ENCODE peak calls at places on chromosomes 13 and 19, in five cellular contexts. M is tibial artery, V is pancreas, P is right lobe of liver, J is PC-9. W is an unnamed sample.

GRCh38 chr13:33509642-33510229 is 224.2 kb upstream of the STARD13 start:
- DNase-seq in J (peak; percentile 35), M (peak; percentile 56), V (no peak), P (no peak), W (peak; percentile 66)

GRCh38 chr13:24652346-24652745 is 27.9 kb upstream of the ATP12A start:
- DNase-seq in V (no peak), M (no peak), P (no peak), J (no peak), W (no peak)

GRCh38 chr19:49916839-49917733 is 11.9 kb upstream of the ATF5 start:
- DNase-seq in M (no peak), V (no peak), J (no peak), P (peak; percentile 75), W (no peak)

GRCh38 chr19:6214881-6215541 is 64.8 kb downstream of the MLLT1 start:
- DNase-seq in J (no peak), P (peak; percentile 48), V (peak; percentile 74), M (no peak), W (no peak)

GRCh38 chr13:94896238-94896637 is 183.9 kb upstream of the SOX21 start:
- DNase-seq in J (no peak), V (no peak), M (no peak), P (no peak), W (no peak)

GRCh38 chr19:4338441-4339350 is at the start of gene STAP2:
- DNase-seq in J (peak; percentile 68), V (peak; percentile 88), P (peak; percentile 84), M (no peak), W (no peak)

GRCh38 chr13:48184260-48184659 is 48.7 kb upstream of the ITM2B start:
- DNase-seq in J (no peak), V (no peak), M (no peak), P (no peak), W (no peak)

GRCh38 chr13:100333141-100333540 is 244.2 kb downstream of the PCCA start:
- DNase-seq in J (no peak), M (no peak), V (no peak), P (no peak), W (no peak)

GRCh38 chr19:18833849-18834643 is 2.3 kb downstream of the UPF1 start:
- DNase-seq in M (no peak), V (no peak), P (no peak), J (no peak), W (no peak)

GRCh38 chr13:95355491-95355890 is 54.2 kb upstream of the ABCC4 start:
- DNase-seq in J (no peak), V (no peak), M (no peak), P (no peak), W (no peak)

GRCh38 chr13:39510296-39510695 is 92.7 kb downstream of the LHFPL6 start:
- DNase-seq in J (peak; percentile 48), V (no peak), M (no peak), P (no peak), W (no peak)

GRCh38 chr13:46962286-46962941 is 65.6 kb upstream of the HTR2A start:
- DNase-seq in P (no peak), M (no peak), J (no peak), V (no peak), W (no peak)

GRCh38 chr13:35388979-35389378 is 87.5 kb downstream of the MAB21L1 start:
- DNase-seq in V (no peak), M (no peak), P (no peak), J (no peak), W (peak; percentile 22)

GRCh38 chr13:85441364-85441763 is 357.9 kb downstream of the SLITRK6 start:
- DNase-seq in P (no peak), V (no peak), M (no peak), J (no peak), W (no peak)

GRCh38 chr13:19910336-19911072 is 47.1 kb upstream of the ZMYM5 start:
- DNase-seq in M (no peak), V (no peak), P (no peak), J (peak; percentile 57), W (no peak)

GRCh38 chr13:74299688-74300087 is 165.5 kb upstream of the KLF12 start:
- DNase-seq in J (no peak), V (no peak), M (no peak), P (no peak), W (no peak)

GRCh38 chr13:113622791-113623490 is 35.1 kb downstream of the ATP4B start:
- DNase-seq in V (peak; percentile 42), P (peak; percentile 78), J (no peak), M (no peak), W (peak; percentile 42)

GRCh38 chr13:51177188-51177587 is 45.0 kb upstream of the FAM124A start:
- DNase-seq in J (no peak), M (no peak), V (no peak), P (no peak), W (no peak)
- H3K36me3 ChIP-seq in J (no peaks in the 10 kb centered on the region), M (no peaks in the 10 kb centered on the region), V (no peaks in the 10 kb centered on the region), P (no peaks in the 10 kb centered on the region), W (no peaks in the 10 kb centered on the region)

GRCh38 chr19:47097396-47098217 is 16.0 kb downstream of the ZC3H4 start:
- DNase-seq in J (no peak), P (no peak), V (peak; percentile 48), M (peak; percentile 74), W (peak; percentile 64)

GRCh38 chr19:47098608-47099007 is 15.0 kb downstream of the ZC3H4 start:
- DNase-seq in J (no peak), P (no peak), V (no peak), M (no peak), W (no peak)

GRCh38 chr19:47099576-47100050 is 14.0 kb downstream of the ZC3H4 start:
- DNase-seq in M (no peak), V (no peak), P (no peak), J (no peak), W (no peak)

GRCh38 chr19:47102561-47103135 is 10.9 kb downstream of the ZC3H4 start:
- DNase-seq in J (no peak), P (no peak), V (no peak), M (no peak), W (no peak)

DNA sequence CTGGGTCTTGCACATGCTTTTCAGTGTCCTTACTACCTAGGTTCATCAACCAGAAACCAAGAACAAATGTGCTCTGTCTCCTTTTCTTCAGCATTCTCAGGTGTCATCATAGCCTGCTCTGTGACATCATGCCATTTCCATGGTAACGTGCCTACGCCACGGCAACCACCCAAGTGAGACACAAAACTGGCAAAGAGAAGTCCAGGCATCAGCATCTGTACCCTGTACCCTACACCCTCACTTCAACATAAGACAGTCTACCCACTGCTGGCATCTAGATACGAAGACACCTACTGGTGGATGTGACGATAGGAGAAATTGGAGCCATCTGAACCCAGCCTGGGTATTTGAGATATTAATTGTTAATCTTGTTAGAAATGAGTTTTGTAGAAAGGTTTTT is 13.3 kb downstream of the ZC3H4 start:
- DNase-seq in P (no peak), V (no peak), J (no peak), M (no peak), W (no peak)
- H3K27ac ChIP-seq in P (no peak overlapping the region), V (no peak overlapping the region), J (no peak overlapping the region), M (no peak overlapping the region), W (no peak overlapping the region)

DNA sequence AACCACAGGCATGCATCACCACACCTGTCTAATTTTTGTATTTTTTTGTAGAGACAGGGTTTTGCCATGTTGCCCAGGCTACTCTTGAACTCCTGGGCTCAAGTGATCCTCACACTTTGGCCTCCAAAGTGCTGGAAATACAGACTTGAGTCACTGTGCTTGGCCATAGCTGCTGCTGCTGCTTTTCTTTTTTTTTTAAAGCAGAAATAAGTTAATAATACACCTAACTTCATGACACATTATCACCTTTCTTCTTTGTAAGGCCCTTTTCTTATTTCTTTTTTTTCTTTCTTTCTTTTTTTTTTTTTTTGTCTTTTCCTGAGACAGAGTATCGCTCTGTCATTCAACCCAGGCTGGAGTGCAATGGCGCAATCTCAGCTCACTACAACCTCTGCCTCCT is 8.6 kb downstream of the SHKBP1 start:
- DNase-seq in P (no peak), J (no peak), M (no peak), V (no peak), W (no peak)
- H3K4me1 ChIP-seq in P (no peaks in the 10 kb centered on the region), J (peaks cover 15% of the 10 kb centered on the region), M (no peaks in the 10 kb centered on the region), V (no peaks in the 10 kb centered on the region), W (no peaks in the 10 kb centered on the region)

DNA sequence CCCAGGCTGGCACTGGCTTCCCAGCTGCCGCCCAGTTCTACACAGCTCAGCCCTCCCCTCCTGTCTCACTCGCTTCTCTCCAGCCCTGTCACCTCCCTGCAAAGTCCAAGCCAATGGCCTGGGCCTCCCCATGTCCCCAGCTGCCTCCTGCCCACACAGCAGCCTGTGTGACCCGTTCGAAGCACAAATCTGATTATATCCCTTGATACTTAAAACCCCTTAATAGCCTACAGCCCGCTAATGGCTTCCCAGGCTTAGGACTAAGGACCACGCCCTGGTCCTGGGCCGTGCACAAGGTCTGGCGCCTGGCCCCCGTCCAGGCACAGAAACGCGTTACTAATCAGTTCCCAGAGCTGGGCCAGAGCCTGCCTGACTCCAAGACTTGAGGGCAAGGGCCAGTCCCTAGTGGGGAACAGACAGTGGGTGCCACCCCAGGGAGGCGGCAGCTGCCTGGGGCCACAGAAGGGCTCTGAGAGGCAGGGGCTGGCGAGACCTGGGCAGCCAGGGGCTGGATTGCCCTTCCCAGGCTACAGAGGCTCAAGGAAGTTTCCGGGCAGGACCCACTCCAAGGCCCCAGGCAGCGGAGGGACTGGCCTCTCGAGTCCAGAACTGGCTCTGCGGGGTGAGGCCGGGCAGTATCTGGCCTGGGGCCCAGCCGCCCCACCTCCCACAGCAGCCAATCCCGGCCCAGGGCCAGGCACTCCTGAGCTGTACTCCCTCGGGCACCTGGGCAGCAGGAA is 10.4 kb downstream of the XAB2 start:
- DNase-seq in V (peak; percentile 98), J (peak; percentile 97), P (peak; percentile 92), M (no peak), W (no peak)
- H3K36me3 ChIP-seq in V (peaks cover 35% of the 10 kb centered on the region), J (peaks cover 15% of the 10 kb centered on the region), P (peaks cover 21% of the 10 kb centered on the region), M (peaks cover 48% of the 10 kb centered on the region), W (peaks cover 27% of the 10 kb centered on the region)

DNA sequence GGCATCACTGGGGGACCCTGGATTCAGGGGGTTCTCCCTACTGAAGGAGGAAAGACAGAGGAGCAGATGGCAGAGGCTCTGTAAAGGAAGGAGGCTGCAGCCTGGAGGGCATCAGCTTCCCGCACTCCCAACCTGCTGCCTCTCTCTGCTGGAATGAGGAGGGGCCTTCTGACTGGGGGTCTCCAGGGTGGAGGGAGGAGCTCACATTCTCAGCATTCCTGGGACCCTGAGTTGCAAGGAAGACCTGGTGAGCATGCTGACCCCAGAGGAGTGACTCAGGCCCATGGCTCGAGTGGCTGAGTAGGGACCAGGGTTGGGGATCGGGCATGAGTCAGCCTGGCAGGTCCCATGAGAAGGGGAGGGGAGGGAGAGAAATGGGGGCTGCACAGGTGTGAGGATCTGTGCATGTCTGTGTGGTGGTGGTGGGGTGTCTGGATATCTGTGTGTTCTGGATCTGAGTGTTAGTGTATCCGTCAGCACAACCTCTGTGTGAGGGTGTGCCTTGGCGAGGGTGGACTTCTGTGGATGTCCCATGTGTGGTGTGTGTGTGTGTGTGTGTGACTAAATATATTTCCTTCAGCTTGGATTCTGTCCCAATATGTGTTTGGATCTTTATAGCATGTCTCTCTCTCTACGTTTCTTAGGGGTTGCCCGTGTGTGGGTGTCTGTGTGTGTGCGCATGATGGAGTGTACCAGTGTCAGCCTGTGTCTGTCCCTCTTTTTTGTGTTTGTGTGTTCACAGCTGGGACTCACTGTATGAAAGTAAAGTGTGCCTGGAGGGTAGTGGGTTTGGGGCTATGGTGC is 4.6 kb downstream of the AXL start:
- DNase-seq in P (no peak), V (no peak), M (no peak), J (peak; percentile 91), W (no peak)
- H3K27ac ChIP-seq in P (no peak overlapping the region), V (no peak overlapping the region), M (peak overlapping the region; percentile 97), J (peak overlapping the region; percentile 78), W (no peak overlapping the region)

W was measured in heart left ventricle.